ENCODE peak calls at places on chromosomes 4 and X, in seven cellular contexts. One of them, this sample, is unnamed.

GRCh38 chr4:179353791-179354190 is 1911.6 kb upstream of the AGA start:
- DNase-seq in colonic mucosa: no peak
- DNase-seq in AG10803: no peak
- DNase-seq in MCF 10A: no peak
- DNase-seq in mesothelial cell of epicardium: no peak
- DNase-seq in RWPE1: no peak
- DNase-seq in suprapubic skin: no peak
- DNase-seq in this sample: no peak

GRCh38 chr4:69092190-69092589 is 4.1 kb upstream of the UGT2B7 start:
- DNase-seq in colonic mucosa: no peak
- DNase-seq in AG10803: peak
- DNase-seq in MCF 10A: no peak
- DNase-seq in mesothelial cell of epicardium: no peak
- DNase-seq in RWPE1: peak
- DNase-seq in suprapubic skin: no peak
- DNase-seq in this sample: no peak

GRCh38 chrX:35841872-35842271 is 43.7 kb downstream of the MAGEB16 start:
- DNase-seq in colonic mucosa: no peak
- DNase-seq in AG10803: no peak
- DNase-seq in MCF 10A: peak
- DNase-seq in mesothelial cell of epicardium: no peak
- DNase-seq in RWPE1: no peak
- DNase-seq in suprapubic skin: no peak
- DNase-seq in this sample: no peak

GRCh38 chr4:16617416-16617815 is 281.0 kb downstream of the LDB2 start:
- DNase-seq in colonic mucosa: no peak
- DNase-seq in AG10803: peak
- DNase-seq in MCF 10A: no peak
- DNase-seq in mesothelial cell of epicardium: no peak
- DNase-seq in RWPE1: no peak
- DNase-seq in suprapubic skin: no peak
- DNase-seq in this sample: no peak

GRCh38 chr4:184959786-184960185 is 58.5 kb upstream of the HELT start:
- DNase-seq in colonic mucosa: no peak
- DNase-seq in AG10803: no peak
- DNase-seq in MCF 10A: no peak
- DNase-seq in mesothelial cell of epicardium: no peak
- DNase-seq in RWPE1: no peak
- DNase-seq in suprapubic skin: no peak
- DNase-seq in this sample: no peak

GRCh38 chr4:67480810-67481209 is 64.5 kb downstream of the CENPC start:
- DNase-seq in colonic mucosa: no peak
- DNase-seq in AG10803: no peak
- DNase-seq in MCF 10A: no peak
- DNase-seq in mesothelial cell of epicardium: no peak
- DNase-seq in RWPE1: no peak
- DNase-seq in suprapubic skin: no peak
- DNase-seq in this sample: no peak

GRCh38 chr4:6753103-6753560 is 29.4 kb upstream of the KIAA0232 start:
- DNase-seq in colonic mucosa: peak
- DNase-seq in AG10803: no peak
- DNase-seq in MCF 10A: no peak
- DNase-seq in mesothelial cell of epicardium: no peak
- DNase-seq in RWPE1: no peak
- DNase-seq in suprapubic skin: no peak
- DNase-seq in this sample: no peak

GRCh38 chr4:152591876-152592275 is 56.0 kb upstream of the FBXW7 start:
- DNase-seq in colonic mucosa: no peak
- DNase-seq in AG10803: no peak
- DNase-seq in MCF 10A: no peak
- DNase-seq in mesothelial cell of epicardium: no peak
- DNase-seq in RWPE1: no peak
- DNase-seq in suprapubic skin: no peak
- DNase-seq in this sample: no peak

GRCh38 chr4:82050806-82051205 is 323.0 kb downstream of the HNRNPD start:
- DNase-seq in colonic mucosa: no peak
- DNase-seq in AG10803: no peak
- DNase-seq in MCF 10A: peak
- DNase-seq in mesothelial cell of epicardium: no peak
- DNase-seq in RWPE1: peak
- DNase-seq in suprapubic skin: no peak
- DNase-seq in this sample: no peak

GRCh38 chrX:87900320-87900908 is 382.8 kb downstream of the KLHL4 start:
- DNase-seq in colonic mucosa: no peak
- DNase-seq in AG10803: no peak
- DNase-seq in MCF 10A: peak
- DNase-seq in mesothelial cell of epicardium: no peak
- DNase-seq in RWPE1: no peak
- DNase-seq in suprapubic skin: no peak
- DNase-seq in this sample: no peak

GRCh38 chr4:62399242-62399641 is 1199.1 kb downstream of the ADGRL3 start:
- DNase-seq in colonic mucosa: no peak
- DNase-seq in AG10803: no peak
- DNase-seq in MCF 10A: no peak
- DNase-seq in mesothelial cell of epicardium: no peak
- DNase-seq in RWPE1: no peak
- DNase-seq in suprapubic skin: no peak
- DNase-seq in this sample: no peak

GRCh38 chr4:152936446-152937279 is 540 bp downstream of the FHDC1 start:
- DNase-seq in colonic mucosa: peak
- DNase-seq in AG10803: peak
- DNase-seq in MCF 10A: peak
- DNase-seq in mesothelial cell of epicardium: no peak
- DNase-seq in RWPE1: peak
- DNase-seq in suprapubic skin: no peak
- DNase-seq in this sample: peak

GRCh38 chr4:36172650-36173049 is 71.7 kb downstream of the ARAP2 start:
- DNase-seq in colonic mucosa: no peak
- DNase-seq in AG10803: no peak
- DNase-seq in MCF 10A: no peak
- DNase-seq in mesothelial cell of epicardium: no peak
- DNase-seq in RWPE1: no peak
- DNase-seq in suprapubic skin: no peak
- DNase-seq in this sample: no peak

GRCh38 chr4:185774815-185775684 is 36.9 kb downstream of the SORBS2 start:
- DNase-seq in colonic mucosa: peak
- DNase-seq in AG10803: peak
- DNase-seq in MCF 10A: peak
- DNase-seq in mesothelial cell of epicardium: no peak
- DNase-seq in RWPE1: no peak
- DNase-seq in suprapubic skin: no peak
- DNase-seq in this sample: no peak

GRCh38 chrX:48940404-48940955 is 16.9 kb downstream of the OTUD5 start:
- DNase-seq in colonic mucosa: no peak
- DNase-seq in AG10803: no peak
- DNase-seq in MCF 10A: no peak
- DNase-seq in mesothelial cell of epicardium: no peak
- DNase-seq in RWPE1: no peak
- DNase-seq in suprapubic skin: no peak
- DNase-seq in this sample: no peak

GRCh38 chrX:12237131-12237530 is 98.9 kb downstream of the FRMPD4 start:
- DNase-seq in colonic mucosa: no peak
- DNase-seq in AG10803: no peak
- DNase-seq in MCF 10A: peak
- DNase-seq in mesothelial cell of epicardium: no peak
- DNase-seq in RWPE1: peak
- DNase-seq in suprapubic skin: no peak
- DNase-seq in this sample: no peak

GRCh38 chr4:31791666-31792065 is 1071.5 kb downstream of the PCDH7 start:
- DNase-seq in colonic mucosa: no peak
- DNase-seq in AG10803: no peak
- DNase-seq in MCF 10A: no peak
- DNase-seq in mesothelial cell of epicardium: no peak
- DNase-seq in RWPE1: no peak
- DNase-seq in suprapubic skin: no peak
- DNase-seq in this sample: no peak

GRCh38 chrX:15507005-15507404 is 6.4 kb downstream of the BMX start:
- DNase-seq in colonic mucosa: no peak
- DNase-seq in AG10803: no peak
- DNase-seq in MCF 10A: no peak
- DNase-seq in mesothelial cell of epicardium: no peak
- DNase-seq in RWPE1: no peak
- DNase-seq in suprapubic skin: no peak
- DNase-seq in this sample: no peak

GRCh38 chr4:188554413-188554812 is 415.2 kb downstream of the TRIML1 start:
- DNase-seq in colonic mucosa: no peak
- DNase-seq in AG10803: no peak
- DNase-seq in MCF 10A: no peak
- DNase-seq in mesothelial cell of epicardium: no peak
- DNase-seq in RWPE1: no peak
- DNase-seq in suprapubic skin: no peak
- DNase-seq in this sample: no peak

GRCh38 chrX:119990409-119990994 is 47.0 kb upstream of the NKAP start:
- DNase-seq in colonic mucosa: no peak
- DNase-seq in AG10803: no peak
- DNase-seq in MCF 10A: no peak
- DNase-seq in mesothelial cell of epicardium: no peak
- DNase-seq in RWPE1: no peak
- DNase-seq in suprapubic skin: no peak
- DNase-seq in this sample: no peak

GRCh38 chr4:602559-602942 is 22.8 kb upstream of the PDE6B start:
- DNase-seq in colonic mucosa: peak
- DNase-seq in AG10803: no peak
- DNase-seq in MCF 10A: peak
- DNase-seq in mesothelial cell of epicardium: no peak
- DNase-seq in RWPE1: peak
- DNase-seq in suprapubic skin: no peak
- DNase-seq in this sample: peak

GRCh38 chrX:19443886-19444530 is 71.3 kb downstream of the MAP3K15 start:
- DNase-seq in colonic mucosa: no peak
- DNase-seq in AG10803: no peak
- DNase-seq in MCF 10A: no peak
- DNase-seq in mesothelial cell of epicardium: no peak
- DNase-seq in RWPE1: no peak
- DNase-seq in suprapubic skin: no peak
- DNase-seq in this sample: no peak

GRCh38 chr4:178086324-178086723 is 644.1 kb upstream of the AGA start:
- DNase-seq in colonic mucosa: no peak
- DNase-seq in AG10803: no peak
- DNase-seq in MCF 10A: peak
- DNase-seq in mesothelial cell of epicardium: no peak
- DNase-seq in RWPE1: no peak
- DNase-seq in suprapubic skin: no peak
- DNase-seq in this sample: no peak

GRCh38 chrX:82218361-82218760 is 1016.5 kb downstream of the SH3BGRL start:
- DNase-seq in colonic mucosa: no peak
- DNase-seq in AG10803: peak
- DNase-seq in MCF 10A: peak
- DNase-seq in mesothelial cell of epicardium: no peak
- DNase-seq in RWPE1: peak
- DNase-seq in suprapubic skin: no peak
- DNase-seq in this sample: no peak

GRCh38 chr4:110624016-110624770 is 1.3 kb upstream of the PITX2 start:
- DNase-seq in colonic mucosa: no peak
- DNase-seq in AG10803: no peak
- DNase-seq in MCF 10A: no peak
- DNase-seq in mesothelial cell of epicardium: no peak
- DNase-seq in RWPE1: no peak
- DNase-seq in suprapubic skin: no peak
- DNase-seq in this sample: no peak

GRCh38 chr4:4990857-4991540 is 28.3 kb downstream of the CYTL1 start:
- DNase-seq in colonic mucosa: peak
- DNase-seq in AG10803: peak
- DNase-seq in MCF 10A: peak
- DNase-seq in mesothelial cell of epicardium: no peak
- DNase-seq in RWPE1: peak
- DNase-seq in suprapubic skin: peak
- DNase-seq in this sample: no peak

DNA sequence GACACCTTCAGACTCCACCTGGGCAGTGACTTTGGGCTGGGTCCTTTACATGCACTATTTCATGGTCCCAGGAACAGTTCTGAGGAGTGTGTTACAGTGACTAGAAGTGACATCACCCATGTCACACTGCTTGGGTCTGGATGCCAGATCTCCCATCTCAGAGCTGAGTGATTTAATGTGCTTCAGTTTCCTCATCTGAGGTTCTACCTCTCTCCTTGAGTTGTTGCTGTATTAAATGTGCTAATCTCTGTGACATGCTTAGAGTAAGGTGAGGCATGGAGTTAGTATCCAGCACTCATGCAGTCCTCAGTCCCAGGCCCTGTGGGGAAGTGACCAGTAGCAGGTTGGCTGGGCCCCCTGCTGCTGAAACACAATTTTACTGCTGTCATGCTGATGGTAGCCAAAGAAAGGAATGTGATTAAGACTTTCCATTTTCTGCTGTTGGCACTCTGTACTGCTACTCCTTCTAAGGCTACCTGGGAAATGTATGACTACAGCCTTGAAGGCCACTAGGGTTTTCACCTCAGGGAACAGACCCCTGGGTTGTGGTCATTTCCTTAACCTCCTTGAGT is 639.6 kb downstream of the MID1IP1 start:
- DNase-seq in colonic mucosa: no peak
- DNase-seq in AG10803: no peak
- DNase-seq in MCF 10A: no peak
- DNase-seq in mesothelial cell of epicardium: no peak
- DNase-seq in RWPE1: no peak
- DNase-seq in suprapubic skin: no peak
- DNase-seq in this sample: no peak
- TF ChIP-seq CTCF in colonic mucosa: no peak
- TF ChIP-seq CTCF in AG10803: no peak
- TF ChIP-seq CTCF in MCF 10A: no peak
- TF ChIP-seq CTCF in mesothelial cell of epicardium: no peak
- TF ChIP-seq CTCF in RWPE1: no peak
- TF ChIP-seq CTCF in suprapubic skin: no peak
- TF ChIP-seq CTCF in this sample: no peak

GRCh38 chr4:182504440-182504839 is 261.2 kb downstream of the TENM3 start:
- DNase-seq in colonic mucosa: no peak
- DNase-seq in AG10803: no peak
- DNase-seq in MCF 10A: no peak
- DNase-seq in mesothelial cell of epicardium: no peak
- DNase-seq in RWPE1: no peak
- DNase-seq in suprapubic skin: no peak
- DNase-seq in this sample: no peak
- TF ChIP-seq CTCF in colonic mucosa: no peak
- TF ChIP-seq CTCF in AG10803: no peak
- TF ChIP-seq CTCF in MCF 10A: no peak
- TF ChIP-seq CTCF in mesothelial cell of epicardium: no peak
- TF ChIP-seq CTCF in RWPE1: no peak
- TF ChIP-seq CTCF in suprapubic skin: no peak
- TF ChIP-seq CTCF in this sample: no peak

GRCh38 chr4:106767991-106768390 is 268.1 kb downstream of the DKK2 start:
- DNase-seq in colonic mucosa: no peak
- DNase-seq in AG10803: no peak
- DNase-seq in MCF 10A: no peak
- DNase-seq in mesothelial cell of epicardium: no peak
- DNase-seq in RWPE1: no peak
- DNase-seq in suprapubic skin: no peak
- DNase-seq in this sample: no peak
- TF ChIP-seq CTCF in colonic mucosa: no peak
- TF ChIP-seq CTCF in AG10803: no peak
- TF ChIP-seq CTCF in MCF 10A: no peak
- TF ChIP-seq CTCF in mesothelial cell of epicardium: no peak
- TF ChIP-seq CTCF in RWPE1: no peak
- TF ChIP-seq CTCF in suprapubic skin: no peak
- TF ChIP-seq CTCF in this sample: no peak

DNA sequence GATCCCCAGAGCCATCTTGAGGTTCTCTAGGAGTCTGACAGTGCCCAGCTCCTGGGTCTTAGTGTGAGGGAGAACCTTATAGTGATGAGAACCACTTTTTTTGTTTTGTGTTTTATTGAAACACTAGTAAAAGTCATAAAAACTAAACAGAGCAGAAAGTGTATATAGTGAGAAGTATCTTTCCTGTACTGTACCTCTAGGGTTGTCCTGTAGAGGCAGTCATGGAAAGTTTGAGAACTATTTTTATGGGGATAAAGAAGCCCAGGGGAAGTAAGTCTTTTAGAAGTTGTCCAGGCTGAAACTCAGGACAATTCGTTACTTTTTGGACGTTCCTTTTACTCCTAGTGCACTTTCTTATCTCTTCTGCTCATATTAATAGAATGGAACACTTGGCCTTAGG is 40.9 kb downstream of the ADH5 start:
- DNase-seq in colonic mucosa: no peak
- DNase-seq in AG10803: no peak
- DNase-seq in MCF 10A: no peak
- DNase-seq in mesothelial cell of epicardium: no peak
- DNase-seq in RWPE1: no peak
- DNase-seq in suprapubic skin: no peak
- DNase-seq in this sample: no peak
- TF ChIP-seq CTCF in colonic mucosa: no peak
- TF ChIP-seq CTCF in AG10803: no peak
- TF ChIP-seq CTCF in MCF 10A: no peak
- TF ChIP-seq CTCF in mesothelial cell of epicardium: no peak
- TF ChIP-seq CTCF in RWPE1: no peak
- TF ChIP-seq CTCF in suprapubic skin: no peak
- TF ChIP-seq CTCF in this sample: no peak